ENCODE peak calls at places on chromosome 15, in four cellular contexts. One of them, this sample, is unnamed.

GRCh38 chr15:77209221-77209620 is 138.3 kb upstream of the TSPAN3 start:
- DNase-seq in heart left ventricle: no peak
- DNase-seq in ovary: no peak
- DNase-seq in right lobe of liver: no peak
- DNase-seq in this sample: no peak

GRCh38 chr15:73870700-73871408 is 2.5 kb upstream of the TBC1D21 start:
- DNase-seq in heart left ventricle: peak; percentile 73
- DNase-seq in ovary: peak; percentile 39
- DNase-seq in right lobe of liver: peak; percentile 74
- DNase-seq in this sample: no peak

GRCh38 chr15:69808756-69809155 is 289.0 kb downstream of the TLE3 start:
- DNase-seq in heart left ventricle: no peak
- DNase-seq in ovary: no peak
- DNase-seq in right lobe of liver: no peak
- DNase-seq in this sample: no peak

GRCh38 chr15:58705105-58705504 is 44.4 kb downstream of the ADAM10 start:
- DNase-seq in heart left ventricle: no peak
- DNase-seq in ovary: no peak
- DNase-seq in right lobe of liver: no peak
- DNase-seq in this sample: no peak

GRCh38 chr15:30649952-30650929 is 24.3 kb downstream of the ARHGAP11B start:
- DNase-seq in heart left ventricle: no peak
- DNase-seq in ovary: no peak
- DNase-seq in right lobe of liver: no peak
- DNase-seq in this sample: no peak

GRCh38 chr15:57218826-57219576 is 157.3 kb upstream of the CGNL1 start:
- DNase-seq in heart left ventricle: no peak
- DNase-seq in ovary: no peak
- DNase-seq in right lobe of liver: no peak
- DNase-seq in this sample: no peak

GRCh38 chr15:72967836-72968530 is 84.3 kb upstream of the NEO1 start:
- DNase-seq in heart left ventricle: no peak
- DNase-seq in ovary: no peak
- DNase-seq in right lobe of liver: no peak
- DNase-seq in this sample: no peak

GRCh38 chr15:83547168-83547567 is 100.0 kb downstream of the SH3GL3 start:
- DNase-seq in heart left ventricle: no peak
- DNase-seq in ovary: no peak
- DNase-seq in right lobe of liver: no peak
- DNase-seq in this sample: no peak

GRCh38 chr15:25248583-25249235 is 190.1 kb downstream of the UBE3A start:
- DNase-seq in heart left ventricle: no peak
- DNase-seq in ovary: peak; percentile 14
- DNase-seq in right lobe of liver: no peak
- DNase-seq in this sample: no peak

GRCh38 chr15:45023659-45024320 is 795 bp downstream of the SORD start:
- DNase-seq in heart left ventricle: no peak
- DNase-seq in ovary: no peak
- DNase-seq in right lobe of liver: peak; percentile 42
- DNase-seq in this sample: peak; percentile 58

GRCh38 chr15:92011611-92012367 is 158.3 kb downstream of the SLCO3A1 start:
- DNase-seq in heart left ventricle: peak; percentile 52
- DNase-seq in ovary: no peak
- DNase-seq in right lobe of liver: no peak
- DNase-seq in this sample: peak; percentile 58

GRCh38 chr15:42772126-42772525 is 35.2 kb upstream of the CDAN1 start:
- DNase-seq in heart left ventricle: peak; percentile 51
- DNase-seq in ovary: peak; percentile 31
- DNase-seq in right lobe of liver: no peak
- DNase-seq in this sample: peak; percentile 68

GRCh38 chr15:96586901-96587300 is 256.4 kb downstream of the NR2F2 start:
- DNase-seq in heart left ventricle: no peak
- DNase-seq in ovary: no peak
- DNase-seq in right lobe of liver: no peak
- DNase-seq in this sample: no peak

GRCh38 chr15:68930268-68931022 is at the start of gene SPESP1:
- DNase-seq in heart left ventricle: peak; percentile 64
- DNase-seq in ovary: peak; percentile 64
- DNase-seq in right lobe of liver: peak; percentile 28
- DNase-seq in this sample: peak; percentile 62

GRCh38 chr15:88759872-88760271 is 43.4 kb upstream of the ACAN start:
- DNase-seq in heart left ventricle: no peak
- DNase-seq in ovary: no peak
- DNase-seq in right lobe of liver: no peak
- DNase-seq in this sample: no peak

GRCh38 chr15:100111103-100112060 is 230.4 kb downstream of the ADAMTS17 start:
- DNase-seq in heart left ventricle: peak; percentile 81
- DNase-seq in ovary: no peak
- DNase-seq in right lobe of liver: no peak
- DNase-seq in this sample: peak; percentile 27

GRCh38 chr15:48975713-48976419 is 12.1 kb upstream of the SHC4 start:
- DNase-seq in heart left ventricle: peak; percentile 88
- DNase-seq in ovary: peak; percentile 70
- DNase-seq in right lobe of liver: peak; percentile 82
- DNase-seq in this sample: peak; percentile 80

GRCh38 chr15:37682304-37682703 is 252.1 kb upstream of the TMCO5A start:
- DNase-seq in heart left ventricle: no peak
- DNase-seq in ovary: no peak
- DNase-seq in right lobe of liver: no peak
- DNase-seq in this sample: no peak

GRCh38 chr15:70323111-70323851 is 225.6 kb upstream of the TLE3 start:
- DNase-seq in heart left ventricle: no peak
- DNase-seq in ovary: peak; percentile 50
- DNase-seq in right lobe of liver: peak; percentile 34
- DNase-seq in this sample: no peak

GRCh38 chr15:33137101-33137500 is 57.4 kb downstream of the FMN1 start:
- DNase-seq in heart left ventricle: no peak
- DNase-seq in ovary: no peak
- DNase-seq in right lobe of liver: no peak
- DNase-seq in this sample: no peak

GRCh38 chr15:80242132-80242769 is 9.8 kb downstream of the CTXND1 start:
- DNase-seq in heart left ventricle: peak; percentile 40
- DNase-seq in ovary: no peak
- DNase-seq in right lobe of liver: no peak
- DNase-seq in this sample: peak; percentile 9

GRCh38 chr15:23561914-23562313 is 3.6 kb upstream of the MKRN3 start:
- DNase-seq in heart left ventricle: no peak
- DNase-seq in ovary: no peak
- DNase-seq in right lobe of liver: no peak
- DNase-seq in this sample: no peak

GRCh38 chr15:60945196-60945595 is 283.9 kb downstream of the RORA start:
- DNase-seq in heart left ventricle: peak; percentile 86
- DNase-seq in ovary: peak; percentile 36
- DNase-seq in right lobe of liver: peak; percentile 64
- DNase-seq in this sample: peak; percentile 84

GRCh38 chr15:59249816-59250215 is 43.2 kb downstream of the LDHAL6B start:
- DNase-seq in heart left ventricle: no peak
- DNase-seq in ovary: no peak
- DNase-seq in right lobe of liver: no peak
- DNase-seq in this sample: no peak

GRCh38 chr15:73928241-73928579 is 1.9 kb downstream of the LOXL1 start:
- DNase-seq in heart left ventricle: no peak
- DNase-seq in ovary: no peak
- DNase-seq in right lobe of liver: no peak
- DNase-seq in this sample: peak; percentile 45

GRCh38 chr15:55916666-55917409 is 76.6 kb downstream of the NEDD4 start:
- DNase-seq in heart left ventricle: no peak
- DNase-seq in ovary: no peak
- DNase-seq in right lobe of liver: no peak
- DNase-seq in this sample: peak; percentile 48

GRCh38 chr15:62877276-62877857 is 165.2 kb upstream of the TPM1 start:
- DNase-seq in heart left ventricle: no peak
- DNase-seq in ovary: no peak
- DNase-seq in right lobe of liver: no peak
- DNase-seq in this sample: no peak

GRCh38 chr15:80379671-80380070 is 24.5 kb upstream of the ARNT2 start:
- DNase-seq in heart left ventricle: no peak
- DNase-seq in ovary: no peak
- DNase-seq in right lobe of liver: no peak
- DNase-seq in this sample: no peak

GRCh38 chr15:77393471-77393840 is 26.4 kb downstream of the PEAK1 start:
- DNase-seq in heart left ventricle: no peak
- DNase-seq in ovary: no peak
- DNase-seq in right lobe of liver: no peak
- DNase-seq in this sample: no peak

GRCh38 chr15:93420050-93420452 is 331.0 kb upstream of the RGMA start:
- DNase-seq in heart left ventricle: no peak
- DNase-seq in ovary: no peak
- DNase-seq in right lobe of liver: no peak
- DNase-seq in this sample: no peak

GRCh38 chr15:71109130-71109529 is 6.1 kb upstream of the THSD4 start:
- DNase-seq in heart left ventricle: no peak
- DNase-seq in ovary: no peak
- DNase-seq in right lobe of liver: no peak
- DNase-seq in this sample: no peak

GRCh38 chr15:50636146-50636545 is 50.5 kb downstream of the TRPM7 start:
- DNase-seq in heart left ventricle: no peak
- DNase-seq in ovary: no peak
- DNase-seq in right lobe of liver: no peak
- DNase-seq in this sample: no peak

GRCh38 chr15:50628421-50628820 is 58.2 kb downstream of the TRPM7 start:
- DNase-seq in heart left ventricle: no peak
- DNase-seq in ovary: no peak
- DNase-seq in right lobe of liver: no peak
- DNase-seq in this sample: no peak

DNA sequence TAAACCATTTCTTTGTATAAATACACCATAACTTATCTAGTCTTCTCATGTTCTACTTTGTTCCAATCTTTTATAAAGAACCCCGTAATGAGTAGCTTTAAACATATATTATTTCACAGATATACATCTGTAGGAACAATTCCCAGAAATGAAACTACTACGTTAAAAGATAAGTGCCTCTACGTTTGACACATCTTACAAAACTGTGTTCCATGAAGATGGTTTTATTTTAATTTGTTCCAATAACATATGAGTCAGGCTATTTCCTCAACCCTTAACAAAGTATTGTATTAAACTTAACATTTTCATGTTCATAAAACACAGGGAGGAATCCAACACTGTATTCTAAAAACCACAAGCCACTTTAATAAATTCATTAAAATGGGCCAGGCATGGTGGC is 52.9 kb downstream of the TRPM7 start:
- DNase-seq in heart left ventricle: no peak
- DNase-seq in ovary: no peak
- DNase-seq in right lobe of liver: no peak
- DNase-seq in this sample: no peak
- H3K27ac ChIP-seq in heart left ventricle: no peak overlapping the region
- H3K27ac ChIP-seq in ovary: no peak overlapping the region
- H3K27ac ChIP-seq in right lobe of liver: no peak overlapping the region
- H3K27ac ChIP-seq in this sample: no peak overlapping the region

GRCh38 chr15:34755419-34755773 is 598 bp upstream of the GJD2 start:
- DNase-seq in heart left ventricle: no peak
- DNase-seq in ovary: no peak
- DNase-seq in right lobe of liver: no peak
- DNase-seq in this sample: no peak
- TF ChIP-seq POLR2A in heart left ventricle: no peak
- TF ChIP-seq POLR2A in ovary: no peak
- TF ChIP-seq POLR2A in right lobe of liver: no peak
- TF ChIP-seq POLR2A in this sample: no peak

GRCh38 chr15:98441599-98441998 is 206.7 kb upstream of the IGF1R start:
- DNase-seq in heart left ventricle: no peak
- DNase-seq in ovary: no peak
- DNase-seq in right lobe of liver: no peak
- DNase-seq in this sample: no peak

GRCh38 chr15:98443483-98443882 is 204.9 kb upstream of the IGF1R start:
- DNase-seq in heart left ventricle: no peak
- DNase-seq in ovary: no peak
- DNase-seq in right lobe of liver: no peak
- DNase-seq in this sample: no peak

GRCh38 chr15:98442901-98443300 is 205.4 kb upstream of the IGF1R start:
- DNase-seq in heart left ventricle: no peak
- DNase-seq in ovary: no peak
- DNase-seq in right lobe of liver: no peak
- DNase-seq in this sample: no peak

GRCh38 chr15:98440917-98441316 is 207.4 kb upstream of the IGF1R start:
- DNase-seq in heart left ventricle: no peak
- DNase-seq in ovary: no peak
- DNase-seq in right lobe of liver: no peak
- DNase-seq in this sample: no peak

DNA sequence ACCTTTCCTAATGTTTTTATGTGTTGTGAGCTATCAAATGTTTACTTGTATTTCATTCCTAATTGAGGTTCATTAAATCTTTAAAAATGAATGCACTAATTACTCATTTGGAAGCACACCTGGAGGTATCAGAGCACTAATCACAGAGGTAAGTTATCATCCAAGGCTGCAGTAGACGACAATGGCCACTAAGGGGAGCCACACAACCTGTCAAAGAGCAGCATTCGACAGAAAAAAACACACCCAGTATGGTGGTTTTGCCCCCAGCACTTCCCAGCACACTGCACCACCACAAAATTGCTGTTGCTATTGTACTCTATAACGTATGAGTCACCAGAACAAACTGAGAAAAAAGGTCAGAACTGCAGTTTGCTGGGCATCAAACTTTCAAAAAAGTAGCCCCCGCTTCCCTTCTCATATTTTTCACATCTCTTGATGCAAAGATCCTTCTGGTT is 205.9 kb upstream of the IGF1R start:
- DNase-seq in heart left ventricle: peak; percentile 39
- DNase-seq in ovary: peak; percentile 47
- DNase-seq in right lobe of liver: no peak
- DNase-seq in this sample: peak; percentile 59
- H3K4me1 ChIP-seq in heart left ventricle: no peaks in the 10 kb centered on the region
- H3K4me1 ChIP-seq in ovary: no peaks in the 10 kb centered on the region
- H3K4me1 ChIP-seq in right lobe of liver: no peaks in the 10 kb centered on the region
- H3K4me1 ChIP-seq in this sample: no peaks in the 10 kb centered on the region

GRCh38 chr15:89858661-89859458 is 34.9 kb downstream of the AP3S2 start:
- DNase-seq in heart left ventricle: no peak
- DNase-seq in ovary: no peak
- DNase-seq in right lobe of liver: no peak
- DNase-seq in this sample: no peak

GRCh38 chr15:89860446-89860845 is 33.3 kb downstream of the AP3S2 start:
- DNase-seq in heart left ventricle: no peak
- DNase-seq in ovary: no peak
- DNase-seq in right lobe of liver: no peak
- DNase-seq in this sample: no peak

GRCh38 chr15:89855948-89856347 is 37.8 kb downstream of the AP3S2 start:
- DNase-seq in heart left ventricle: no peak
- DNase-seq in ovary: no peak
- DNase-seq in right lobe of liver: no peak
- DNase-seq in this sample: no peak

GRCh38 chr15:89860851-89861360 is 32.9 kb downstream of the AP3S2 start:
- DNase-seq in heart left ventricle: no peak
- DNase-seq in ovary: no peak
- DNase-seq in right lobe of liver: no peak
- DNase-seq in this sample: no peak

DNA sequence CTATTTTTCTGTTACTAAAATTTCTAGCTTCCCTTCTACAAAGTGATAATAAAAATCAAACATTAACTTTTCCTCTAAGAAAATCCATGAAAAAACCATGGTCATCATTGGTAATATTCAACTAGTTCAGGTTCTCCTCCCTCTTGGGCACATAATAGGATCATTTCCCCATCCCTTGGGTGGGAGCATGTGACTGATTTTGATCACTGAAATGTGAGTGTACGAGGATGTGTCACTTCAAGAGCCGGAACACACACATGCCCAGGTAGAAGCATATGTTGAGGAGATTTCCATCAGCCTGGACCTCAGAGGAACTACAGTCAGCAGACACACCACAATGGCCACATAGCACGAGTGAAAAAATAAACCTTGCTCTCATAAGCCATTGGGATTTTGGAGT is 36.1 kb downstream of the AP3S2 start:
- DNase-seq in heart left ventricle: no peak
- DNase-seq in ovary: no peak
- DNase-seq in right lobe of liver: peak; percentile 32
- DNase-seq in this sample: no peak
- H3K27ac ChIP-seq in heart left ventricle: no peak overlapping the region
- H3K27ac ChIP-seq in ovary: no peak overlapping the region
- H3K27ac ChIP-seq in right lobe of liver: peak overlapping the region; percentile 52
- H3K27ac ChIP-seq in this sample: no peak overlapping the region

This sample was measured in thyroid gland.